ENCODE peak calls at places on chromosomes 4 and X, in eight cellular contexts. N, F, A, L, E, U, D and V are unnamed samples.

GRCh38 chrX:41333744-41333993 is 293 bp upstream of the DDX3X start:
- DNase-seq in N (peak; percentile 89), D (no peak), U (peak; percentile 75), A (no peak), L (no peak), E (no peak), F (peak; percentile 64), V (peak; percentile 49)

GRCh38 chrX:103399744-103400143 is 23.4 kb downstream of the BEX3 start:
- DNase-seq in E (no peak), N (no peak), A (no peak), L (no peak), F (no peak), U (no peak), D (no peak), V (no peak)

GRCh38 chrX:25207803-25208202 is 192.0 kb upstream of the ARX start:
- DNase-seq in A (no peak), N (no peak), U (no peak), F (no peak), L (no peak), D (no peak), E (no peak), V (no peak)

GRCh38 chr4:24798036-24798610 is 2.8 kb downstream of the SOD3 start:
- DNase-seq in L (no peak), N (no peak), E (peak; percentile 79), D (no peak), U (no peak), F (no peak), A (peak; percentile 50), V (no peak)

GRCh38 chr4:13529130-13529919 is 15.0 kb downstream of the NKX3-2 start:
- DNase-seq in L (no peak), E (no peak), F (no peak), D (no peak), N (no peak), U (no peak), A (no peak), V (no peak)

GRCh38 chr4:163991268-163991667 is 496.8 kb downstream of the TMA16 start:
- DNase-seq in U (no peak), L (no peak), E (no peak), F (no peak), D (no peak), N (no peak), A (no peak), V (no peak)

GRCh38 chr4:74874785-74875367 is 58.0 kb upstream of the PARM1 start:
- DNase-seq in E (no peak), D (peak; percentile 27), L (no peak), U (peak; percentile 64), N (no peak), F (peak; percentile 15), A (no peak), V (no peak)

GRCh38 chr4:108224628-108225053 is 55.9 kb upstream of the LEF1 start:
- DNase-seq in F (no peak), U (no peak), N (no peak), A (no peak), E (no peak), D (no peak), L (no peak), V (no peak)

GRCh38 chr4:176259330-176260090 is 9.5 kb downstream of the ASB5 start:
- DNase-seq in F (no peak), E (no peak), N (no peak), A (no peak), D (no peak), L (no peak), U (no peak), V (no peak)

GRCh38 chr4:100311181-100311580 is 120.9 kb upstream of the DDIT4L start:
- DNase-seq in U (no peak), F (no peak), A (no peak), L (no peak), N (no peak), E (no peak), D (no peak), V (no peak)

GRCh38 chr4:107283587-107284559 is 247.8 kb upstream of the DKK2 start:
- DNase-seq in F (no peak), U (no peak), A (no peak), D (no peak), N (no peak), E (no peak), L (no peak), V (no peak)

GRCh38 chr4:65865489-65865888 is 195.2 kb upstream of the EPHA5 start:
- DNase-seq in F (no peak), A (no peak), U (peak; percentile 13), L (no peak), E (no peak), N (no peak), D (no peak), V (no peak)

GRCh38 chr4:79576480-79576803 is 168.4 kb upstream of the GK2 start:
- DNase-seq in F (no peak), A (no peak), U (peak; percentile 21), E (no peak), L (no peak), D (no peak), N (no peak), V (no peak)

GRCh38 chr4:165635951-165636350 is 237.1 kb upstream of the TLL1 start:
- DNase-seq in U (no peak), D (no peak), E (no peak), N (no peak), F (no peak), L (no peak), A (no peak), V (no peak)

GRCh38 chrX:132489256-132490085 is 633 bp upstream of the MBNL3 start:
- DNase-seq in A (no peak), F (no peak), U (no peak), N (peak; percentile 51), E (no peak), D (peak; percentile 78), L (peak; percentile 81), V (peak; percentile 13)
- TF ChIP-seq POLR2A in A (no peak), F (no peak), U (peak; percentile 64), N (no peak), E (no peak), D (no peak), L (peak; percentile 31), V (no peak)

GRCh38 chr4:2068198-2068470 is 9.0 kb downstream of the NAT8L start:
- DNase-seq in D (no peak), F (no peak), A (no peak), N (no peak), L (no peak), U (no peak), E (no peak), V (no peak)
- TF ChIP-seq EP300 in D (no peak), F (no peak), A (no peak), N (no peak), L (no peak), U (no peak), E (no peak), V (no peak)

GRCh38 chr4:136867465-136867864 is 664.8 kb downstream of the PCDH18 start:
- DNase-seq in E (no peak), D (no peak), L (no peak), A (no peak), U (no peak), N (no peak), F (no peak), V (no peak)
- TF ChIP-seq CTCF in E (no peak), D (no peak), L (no peak), A (no peak), U (no peak), N (no peak), F (no peak), V (no peak)

GRCh38 chrX:100819534-100819836 is 706 bp upstream of the CSTF2 start:
- DNase-seq in D (no peak), A (no peak), N (peak; percentile 39), F (no peak), L (no peak), U (no peak), E (no peak), V (no peak)

GRCh38 chrX:100817340-100817739 is 2.9 kb upstream of the CSTF2 start:
- DNase-seq in F (no peak), D (no peak), E (no peak), U (no peak), A (no peak), N (no peak), L (no peak), V (no peak)

DNA sequence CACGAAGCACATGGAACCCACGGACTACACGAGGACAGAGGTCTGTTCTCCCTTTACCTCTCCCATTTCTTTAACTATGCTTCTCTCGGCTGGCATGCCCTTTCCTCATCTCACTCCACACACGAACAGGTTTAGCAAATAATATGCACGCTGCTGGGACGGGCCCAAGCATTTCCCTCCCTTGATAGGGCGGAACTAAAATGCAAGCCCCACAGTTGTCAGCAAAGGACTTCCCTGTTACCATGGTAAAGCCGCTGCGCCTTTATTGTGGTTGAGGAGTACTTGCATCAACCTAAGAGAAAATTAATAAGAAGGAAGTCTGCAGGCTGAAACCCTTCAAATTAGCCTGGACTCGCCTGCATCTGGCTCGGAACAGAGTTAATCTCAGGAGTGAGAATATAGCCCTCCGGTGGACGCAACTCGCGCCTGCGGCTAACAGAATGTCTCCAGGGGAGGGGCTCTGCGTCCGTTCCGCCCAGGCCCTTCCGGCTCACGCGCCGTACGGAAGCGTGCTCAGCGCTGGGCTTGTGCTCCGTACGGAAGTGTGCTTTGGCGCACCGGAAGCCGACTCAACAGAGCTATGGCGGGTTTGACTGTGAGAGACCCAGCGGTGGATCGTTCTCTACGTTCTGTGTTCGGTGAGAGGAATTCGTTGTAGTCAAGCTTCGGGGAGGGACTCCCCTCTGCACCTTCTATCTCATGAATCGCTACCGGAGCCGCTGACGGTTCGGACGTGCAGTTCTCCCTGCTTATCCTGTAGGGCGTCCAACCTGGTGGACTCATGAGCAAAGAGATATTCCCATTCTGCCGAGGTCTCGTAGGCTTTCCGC is at the start of gene CSTF2:
- DNase-seq in N (peak; percentile 77), L (peak; percentile 84), A (peak; percentile 84), D (peak; percentile 80), U (peak; percentile 71), F (peak; percentile 84), E (peak; percentile 91), V (peak; percentile 27)
- TF ChIP-seq POLR2A in N (no peak), L (peak; percentile 34), A (no peak), D (no peak), U (peak; percentile 66), F (peak; percentile 75), E (no peak), V (no peak)